ENCODE peak calls at places on chromosomes 12 and 14, in eight cellular contexts. U is T1000, E is HTR-8/SVneo, R is Ammon's horn, L is iris pigment epithelial cell, T is neural crest cell, Q is GM19239, H is T-helper 2 cell. O is an unnamed sample.

GRCh38 chr14:50375760-50376159 is 20.9 kb downstream of the CDKL1 start:
- DNase-seq in U (no peak), E (no peak), R (no peak), Q (no peak), L (no peak), H (no peak), T (no peak), O (no peak)

GRCh38 chr12:50927356-50927755 is 25.0 kb upstream of the HIGD1C start:
- DNase-seq in L (no peak), Q (no peak), T (no peak), R (no peak), U (no peak), E (no peak), H (no peak), O (no peak)

GRCh38 chr12:72102150-72102549 is 163.5 kb downstream of the TPH2 start:
- DNase-seq in U (no peak), R (no peak), L (no peak), H (no peak), E (no peak), T (no peak), Q (no peak), O (no peak)

GRCh38 chr12:111467092-111467861 is 61.6 kb downstream of the SH2B3 start:
- DNase-seq in T (no peak), H (no peak), U (no peak), R (no peak), Q (no peak), L (peak), E (no peak), O (peak)

GRCh38 chr14:20580242-20580641 is 7.6 kb downstream of the RNASE11 start:
- DNase-seq in R (no peak), L (no peak), H (no peak), T (no peak), E (no peak), U (no peak), Q (no peak), O (no peak)

GRCh38 chr14:72926292-72927028 is at the start of gene DCAF4:
- DNase-seq in T (peak), E (peak), R (peak), Q (peak), H (peak), L (peak), U (peak), O (peak)

GRCh38 chr14:55832122-55832911 is 252.3 kb downstream of the KTN1 start:
- DNase-seq in E (no peak), R (no peak), T (no peak), U (no peak), L (peak), H (no peak), Q (no peak), O (no peak)

GRCh38 chr12:8996682-8997405 is 7.5 kb downstream of the KLRG1 start:
- DNase-seq in T (no peak), R (no peak), U (no peak), E (no peak), Q (peak), H (no peak), L (peak), O (no peak)

O was measured in NCI-H510A treated with DMSO at 0.1 percent for 48 hours.